ENCODE peak calls at places on chromosomes 5 and 9, in six cellular contexts. D, U, V, K, B and A are unnamed samples. For H3K36me3 and H3K27me3, the result is how much of the 10 kb centered on the place peaks cover.

GRCh38 chr9:135137398-135137832 is 49.9 kb downstream of the OLFM1 start:
- DNase-seq in D (no peak), U (no peak), V (no peak), K (no peak), B (peak), A (no peak)

GRCh38 chr9:111414406-111414805 is 69.8 kb downstream of the ECPAS start:
- DNase-seq in D (no peak), U (no peak), V (no peak), K (no peak), B (no peak), A (no peak)

GRCh38 chr5:76082790-76083554 is at the start of gene SV2C:
- DNase-seq in D (no peak), U (peak), V (peak), K (peak), B (peak), A (no peak)

GRCh38 chr5:82332064-82332855 is 54.1 kb upstream of the RPS23 start:
- DNase-seq in D (no peak), U (no peak), V (no peak), K (no peak), B (no peak), A (no peak)

GRCh38 chr9:121650220-121651013 is 1.0 kb upstream of the DAB2IP start:
- DNase-seq in D (peak), U (no peak), V (peak), K (peak), B (peak), A (peak)

GRCh38 chr9:93390953-93391515 is 60.5 kb upstream of the FAM120A start:
- DNase-seq in D (no peak), U (no peak), V (no peak), K (no peak), B (no peak), A (no peak)

GRCh38 chr5:140165101-140165920 is 9.7 kb upstream of the CYSTM1 start:
- DNase-seq in D (no peak), U (no peak), V (peak), K (peak), B (no peak), A (peak)

GRCh38 chr5:19928556-19929421 is 59.2 kb downstream of the CDH18 start:
- DNase-seq in D (no peak), U (no peak), V (no peak), K (no peak), B (peak), A (no peak)

GRCh38 chr5:129043894-129044293 is 50.7 kb upstream of the ISOC1 start:
- DNase-seq in D (no peak), U (no peak), V (no peak), K (no peak), B (no peak), A (no peak)

GRCh38 chr5:139251281-139251687 is 42.3 kb upstream of the MATR3 start:
- DNase-seq in D (no peak), U (peak), V (no peak), K (no peak), B (no peak), A (no peak)

GRCh38 chr9:110109331-110110110 is 98.4 kb downstream of the C9orf152 start:
- DNase-seq in D (no peak), U (no peak), V (no peak), K (no peak), B (no peak), A (no peak)

GRCh38 chr5:172920447-172920849 is 38.8 kb upstream of the RPL26L1 start:
- DNase-seq in D (no peak), U (no peak), V (no peak), K (no peak), B (peak), A (peak)

GRCh38 chr5:111345731-111346130 is 121.5 kb downstream of the CAMK4 start:
- DNase-seq in D (no peak), U (no peak), V (no peak), K (no peak), B (no peak), A (no peak)

GRCh38 chr5:147576646-147577535 is 67.0 kb upstream of the DPYSL3 start:
- DNase-seq in D (peak), U (peak), V (peak), K (peak), B (peak), A (peak)

GRCh38 chr9:3847377-3847776 is 321.6 kb upstream of the RFX3 start:
- DNase-seq in D (no peak), U (no peak), V (no peak), K (no peak), B (no peak), A (no peak)

DNA sequence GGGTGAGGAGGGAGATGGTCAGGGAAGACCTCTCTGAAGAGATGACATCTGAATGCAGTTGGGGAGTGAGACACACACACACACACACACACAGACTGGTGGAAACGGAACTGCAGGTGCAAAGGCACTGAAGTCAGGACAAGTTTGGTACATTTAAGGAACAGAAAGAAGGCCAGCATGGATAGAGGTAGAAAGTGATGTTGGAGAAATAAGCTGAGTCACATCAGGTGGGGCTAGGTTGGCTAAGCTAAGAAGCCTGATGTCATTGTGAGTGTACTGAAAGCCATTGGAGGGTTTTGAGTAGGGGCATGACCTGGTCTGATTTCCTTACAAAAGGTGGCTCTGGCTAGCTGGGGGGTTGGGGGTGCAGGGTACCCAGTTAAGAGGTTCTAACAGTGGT is 3.1 kb downstream of the BSPRY start:
- DNase-seq in D (no peak), U (no peak), V (no peak), K (no peak), B (no peak), A (no peak)
- H3K27ac ChIP-seq in D (no peak), U (no peak), V (no peak), K (no peak), B (no peak), A (no peak)

DNA sequence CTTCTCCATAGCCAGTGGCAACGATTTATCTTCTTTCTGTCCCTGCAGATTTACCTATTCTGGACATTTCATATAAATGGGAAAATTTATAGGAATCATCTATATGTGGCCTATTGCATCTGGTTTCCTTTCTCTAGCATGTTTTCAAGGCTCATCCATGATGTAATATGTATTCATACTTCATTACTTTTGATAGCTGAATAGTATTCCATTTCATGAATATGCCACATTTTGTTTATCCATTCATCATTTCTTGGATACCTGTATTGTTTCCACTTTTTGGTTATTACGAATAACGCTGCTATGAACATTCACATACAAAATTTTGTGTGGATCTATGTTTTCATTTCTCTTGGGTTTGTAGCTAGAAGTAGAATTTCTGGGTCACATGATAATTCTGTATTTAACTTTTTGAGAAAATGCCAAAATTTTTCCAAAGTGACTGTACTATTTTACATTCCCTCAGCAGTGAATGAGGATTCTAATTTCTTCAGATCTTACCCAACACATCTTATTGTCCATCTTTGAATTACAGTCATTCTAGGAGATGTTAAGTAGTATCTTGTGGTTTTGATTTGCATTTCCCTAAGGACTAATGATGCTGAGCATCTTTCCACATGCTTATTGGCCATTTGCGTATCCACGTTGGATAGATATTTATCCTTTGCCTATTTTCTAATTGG is 3.6 kb downstream of the IARS1 start:
- DNase-seq in D (no peak), U (no peak), V (no peak), K (no peak), B (peak), A (no peak)
- H3K36me3 ChIP-seq in D (under half), U (under half), V (under half), K (under half), B (under half), A (under half)

DNA sequence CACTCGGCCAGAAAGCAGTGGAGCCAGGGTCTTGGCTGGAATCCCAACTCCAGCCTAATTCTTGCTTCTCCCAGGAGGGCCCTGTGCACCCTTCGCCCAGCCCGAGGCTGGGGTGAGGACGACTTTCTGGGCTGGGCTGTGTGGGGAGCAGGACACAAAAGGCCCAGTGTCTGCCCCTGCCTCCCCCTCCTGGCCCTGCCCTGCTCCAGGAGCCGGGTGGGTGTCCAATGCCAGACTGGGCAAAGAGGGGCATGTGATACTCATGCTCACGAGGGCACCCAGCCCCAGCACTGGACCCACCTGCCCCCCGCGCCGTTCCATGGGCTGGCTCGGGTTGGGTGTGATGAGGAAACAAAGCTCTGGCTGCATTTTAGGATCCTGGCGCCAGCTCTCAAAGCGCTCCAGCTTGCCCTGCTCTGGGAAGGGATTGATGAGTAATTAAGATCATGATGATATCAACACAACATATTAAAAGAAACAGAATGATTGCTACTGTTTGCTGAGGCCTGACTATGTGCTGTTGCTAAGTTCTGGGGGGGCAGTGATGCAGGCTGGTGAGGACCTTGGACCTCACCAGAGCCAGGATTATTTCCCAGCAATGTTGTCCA is 30.7 kb downstream of the LHX2 start:
- DNase-seq in D (no peak), U (no peak), V (no peak), K (no peak), B (no peak), A (no peak)
- H3K27me3 ChIP-seq in D (under half), U (under half), V (under half), K (half or more), B (half or more), A (under half)

DNA sequence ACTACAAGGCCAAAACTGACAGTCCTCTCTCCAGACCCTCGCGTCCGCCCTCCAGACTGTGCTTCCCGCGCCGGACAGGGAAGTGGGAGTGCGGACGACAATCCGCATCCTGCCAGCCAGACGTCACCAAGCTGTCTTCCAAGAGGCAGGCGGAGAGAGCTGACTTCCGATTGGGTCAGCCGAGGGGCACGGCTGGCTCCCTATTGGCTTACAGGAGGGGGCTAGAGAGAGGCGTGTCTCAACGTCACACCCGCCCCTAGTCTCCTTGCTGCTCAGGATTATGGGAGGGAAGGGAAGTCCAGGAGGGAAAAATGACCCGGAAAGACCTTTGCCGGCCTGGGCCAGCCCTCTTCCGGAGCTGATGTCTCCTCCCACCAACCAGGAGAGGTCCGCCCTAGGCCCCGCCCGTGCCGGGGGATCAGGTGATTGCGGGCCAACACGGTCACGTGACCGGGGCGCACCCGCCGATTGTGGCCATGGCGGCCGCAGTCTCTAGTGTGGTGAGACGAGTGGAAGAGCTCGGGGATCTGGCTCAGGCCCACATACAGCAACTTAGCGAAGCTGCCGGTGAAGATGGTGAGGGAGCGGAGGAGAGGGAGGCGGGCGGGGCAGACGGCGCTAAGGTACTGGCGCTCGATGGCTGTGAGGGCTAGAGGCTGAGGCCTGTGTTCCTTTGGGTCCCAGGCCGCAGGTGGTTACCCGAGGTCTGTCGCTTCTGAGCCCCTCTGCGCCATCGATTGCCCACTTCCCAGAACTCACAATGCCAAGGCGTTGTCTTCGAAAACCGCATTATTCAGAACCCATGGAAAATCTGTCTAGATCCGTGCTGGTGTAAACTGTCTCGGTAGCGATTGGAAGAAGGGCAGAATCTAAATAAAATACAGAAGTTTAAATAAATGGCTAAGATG is at the start of gene RIMOC1:
- DNase-seq in D (peak), U (peak), V (peak), K (peak), B (peak), A (peak)
- H3K27ac ChIP-seq in D (peak), U (peak), V (peak), K (peak), B (peak), A (peak)

GRCh38 chr5:177036921-177037320 is 14.4 kb downstream of the ZNF346 start:
- DNase-seq in D (no peak), U (no peak), V (no peak), K (no peak), B (no peak), A (no peak)
- H3K36me3 ChIP-seq in D (under half), U (under half), V (under half), K (under half), B (under half), A (under half)